ENCODE peak calls at places on chromosomes 1 and 21, in five cellular contexts. O is CD4-positive, alpha-beta T cell; M is fibroblast of lung; K is adrenal gland; D is WERI-Rb-1. Q is an unnamed sample.

GRCh38 chr1:200033511-200034261 is 6.2 kb downstream of the NR5A2 start:
- DNase-seq in O (no peak), M (peak; percentile 48), K (no peak), D (no peak), Q (no peak)

GRCh38 chr1:21539933-21540332 is 30.7 kb downstream of the ALPL start:
- DNase-seq in O (no peak), M (no peak), K (peak; percentile 93), D (peak; percentile 42), Q (peak; percentile 23)

GRCh38 chr1:240465531-240465940 is 146.4 kb downstream of the GREM2 start:
- DNase-seq in O (no peak), M (peak; percentile 33), K (no peak), D (no peak), Q (no peak)

GRCh38 chr1:151975311-151976014 is 18.2 kb downstream of the S100A10 start:
- DNase-seq in O (no peak), M (no peak), K (no peak), D (no peak), Q (no peak)

GRCh38 chr1:62435231-62436038 is 1.4 kb upstream of the USP1 start:
- DNase-seq in O (no peak), M (no peak), K (peak; percentile 40), D (peak; percentile 35), Q (no peak)

GRCh38 chr1:150473659-150474058 is 13.6 kb upstream of the TARS2 start:
- DNase-seq in O (no peak), M (no peak), K (peak; percentile 74), D (no peak), Q (no peak)

GRCh38 chr1:4801192-4801924 is 146.9 kb downstream of the AJAP1 start:
- DNase-seq in O (no peak), M (no peak), K (peak; percentile 29), D (no peak), Q (no peak)

GRCh38 chr1:22291057-22291456 is 148.2 kb upstream of the WNT4 start:
- DNase-seq in O (no peak), M (no peak), K (no peak), D (no peak), Q (no peak)

GRCh38 chr1:44013949-44014348 is 17.3 kb downstream of the SLC6A9 start:
- DNase-seq in O (no peak), M (no peak), K (no peak), D (peak; percentile 59), Q (no peak)

GRCh38 chr1:225855503-225856285 is 26.5 kb downstream of the TMEM63A start:
- DNase-seq in O (no peak), M (no peak), K (no peak), D (no peak), Q (no peak)

GRCh38 chr1:185996211-185996610 is 262.0 kb downstream of the HMCN1 start:
- DNase-seq in O (no peak), M (peak; percentile 74), K (peak; percentile 44), D (no peak), Q (peak; percentile 96)

GRCh38 chr1:154104433-154105082 is 50.3 kb downstream of the NUP210L start:
- DNase-seq in O (no peak), M (no peak), K (no peak), D (no peak), Q (no peak)

GRCh38 chr1:107536266-107536665 is 395.4 kb downstream of the NTNG1 start:
- DNase-seq in O (no peak), M (peak; percentile 12), K (no peak), D (no peak), Q (no peak)

GRCh38 chr1:22545126-22545525 is 18.2 kb upstream of the EPHA8 start:
- DNase-seq in O (no peak), M (no peak), K (no peak), D (peak; percentile 68), Q (no peak)

GRCh38 chr1:46489169-46489637 is 433 bp upstream of the DMBX1 start:
- DNase-seq in O (no peak), M (no peak), K (no peak), D (no peak), Q (no peak)

GRCh38 chr1:97004054-97004453 is 282.5 kb downstream of the PTBP2 start:
- DNase-seq in O (no peak), M (no peak), K (no peak), D (no peak), Q (no peak)

GRCh38 chr1:222543817-222544216 is 4.1 kb downstream of the HHIPL2 start:
- DNase-seq in O (no peak), M (no peak), K (no peak), D (no peak), Q (no peak)

GRCh38 chr1:94532077-94532476 is 9.5 kb downstream of the F3 start:
- DNase-seq in O (no peak), M (no peak), K (no peak), D (peak; percentile 24), Q (no peak)

GRCh38 chr21:45335761-45336534 is 48.3 kb upstream of the POFUT2 start:
- DNase-seq in O (no peak), M (no peak), K (no peak), D (no peak), Q (no peak)

GRCh38 chr1:38344705-38345104 is 298.1 kb upstream of the POU3F1 start:
- DNase-seq in O (no peak), M (no peak), K (no peak), D (no peak), Q (no peak)

GRCh38 chr1:37038079-37038702 is 3.9 kb upstream of the GRIK3 start:
- DNase-seq in O (no peak), M (no peak), K (peak; percentile 28), D (peak; percentile 78), Q (no peak)

GRCh38 chr1:6137758-6138157 is 42.4 kb downstream of the CHD5 start:
- DNase-seq in O (no peak), M (no peak), K (no peak), D (no peak), Q (no peak)

GRCh38 chr1:213419369-213420030 is 368.5 kb downstream of the RPS6KC1 start:
- DNase-seq in O (no peak), M (no peak), K (no peak), D (no peak), Q (no peak)

GRCh38 chr1:8789314-8790214 is 27.9 kb downstream of the RERE start:
- DNase-seq in O (no peak), M (no peak), K (no peak), D (no peak), Q (no peak)

GRCh38 chr1:153570874-153571273 is 5.2 kb upstream of the S100A2 start:
- DNase-seq in O (no peak), M (no peak), K (no peak), D (peak; percentile 19), Q (no peak)

GRCh38 chr1:204344665-204345064 is 15.1 kb downstream of the PLEKHA6 start:
- DNase-seq in O (no peak), M (no peak), K (no peak), D (no peak), Q (no peak)

GRCh38 chr1:174152424-174152823 is 6.9 kb upstream of the RABGAP1L start:
- DNase-seq in O (no peak), M (no peak), K (no peak), D (no peak), Q (no peak)

GRCh38 chr1:201142011-201142853 is 12.0 kb downstream of the TMEM9 start:
- DNase-seq in O (no peak), M (no peak), K (no peak), D (no peak), Q (no peak)

GRCh38 chr1:84715620-84716019 is 25.4 kb upstream of the SSX2IP start:
- DNase-seq in O (no peak), M (no peak), K (no peak), D (peak; percentile 93), Q (no peak)

GRCh38 chr1:183090386-183091006 is 67.3 kb downstream of the LAMC1 start:
- DNase-seq in O (no peak), M (peak; percentile 94), K (peak; percentile 22), D (no peak), Q (no peak)

GRCh38 chr21:15483138-15483780 is 246.5 kb upstream of the USP25 start:
- DNase-seq in O (peak; percentile 61), M (peak; percentile 89), K (peak; percentile 95), D (peak; percentile 90), Q (peak; percentile 86)

GRCh38 chr21:33256019-33256418 is 10.1 kb upstream of the IL10RB start:
- DNase-seq in O (no peak), M (no peak), K (no peak), D (no peak), Q (no peak)

GRCh38 chr1:209659909-209660308 is 7.7 kb upstream of the LAMB3 start:
- DNase-seq in O (no peak), M (peak; percentile 50), K (peak; percentile 20), D (no peak), Q (no peak)

GRCh38 chr1:205849619-205850355 is at the start of gene PM20D1:
- DNase-seq in O (peak; percentile 60), M (peak; percentile 78), K (peak; percentile 75), D (no peak), Q (peak; percentile 54)

GRCh38 chr1:161499099-161500078 is 5.9 kb upstream of the FCGR2A start:
- DNase-seq in O (no peak), M (no peak), K (no peak), D (no peak), Q (no peak)

GRCh38 chr1:203309115-203309429 is 3.8 kb downstream of the BTG2 start:
- DNase-seq in O (no peak), M (no peak), K (no peak), D (no peak), Q (no peak)
- H3K27ac ChIP-seq in O (peak overlapping the region; percentile 4), M (no peak overlapping the region), K (no peak overlapping the region), D (no peak overlapping the region), Q (no peak overlapping the region)

DNA sequence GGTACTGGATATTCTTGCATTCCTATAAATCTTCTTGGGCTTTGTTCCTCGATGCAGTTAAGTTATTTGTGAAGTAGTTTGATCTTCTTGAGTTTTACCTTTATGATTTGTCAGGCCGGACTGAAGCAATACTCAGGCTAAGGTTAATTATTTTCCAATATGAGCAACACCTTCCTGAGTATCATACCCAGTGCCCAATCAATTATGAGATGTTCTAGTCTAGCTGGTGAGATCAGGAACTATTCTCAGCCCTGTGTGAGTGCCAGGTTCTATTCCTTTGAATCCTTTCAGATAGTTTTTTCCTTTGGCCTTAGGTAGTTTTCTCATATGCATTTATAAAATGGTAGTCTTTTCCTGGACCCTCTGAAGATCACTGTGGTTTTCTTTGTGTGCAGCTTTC is 92.5 kb downstream of the SCMH1 start:
- DNase-seq in O (no peak), M (no peak), K (no peak), D (no peak), Q (no peak)
- H3K27ac ChIP-seq in O (no peak overlapping the region), M (no peak overlapping the region), K (no peak overlapping the region), D (no peak overlapping the region), Q (no peak overlapping the region)

GRCh38 chr1:51266791-51267190 is 30.7 kb downstream of the RNF11 start:
- DNase-seq in O (no peak), M (no peak), K (no peak), D (no peak), Q (no peak)

GRCh38 chr1:51266181-51266580 is 30.1 kb downstream of the RNF11 start:
- DNase-seq in O (no peak), M (no peak), K (no peak), D (no peak), Q (no peak)

GRCh38 chr1:51265618-51266017 is 29.5 kb downstream of the RNF11 start:
- DNase-seq in O (no peak), M (no peak), K (no peak), D (no peak), Q (no peak)

GRCh38 chr1:51270751-51271150 is 34.7 kb downstream of the RNF11 start:
- DNase-seq in O (no peak), M (no peak), K (no peak), D (no peak), Q (no peak)

GRCh38 chr1:51268675-51269033 is 32.6 kb downstream of the RNF11 start:
- DNase-seq in O (no peak), M (peak; percentile 9), K (no peak), D (no peak), Q (no peak)
- H3K27ac ChIP-seq in O (no peak overlapping the region), M (peak overlapping the region; percentile 64), K (peak overlapping the region; percentile 15), D (no peak overlapping the region), Q (peak overlapping the region; percentile 61)

GRCh38 chr1:109379422-109379821 is 18.3 kb downstream of the SORT1 start:
- DNase-seq in O (no peak), M (peak; percentile 64), K (no peak), D (no peak), Q (no peak)
- H3K27ac ChIP-seq in O (no peak overlapping the region), M (no peak overlapping the region), K (no peak overlapping the region), D (no peak overlapping the region), Q (no peak overlapping the region)